ENCODE peak calls at places on chromosomes 16 and 17, in four cellular contexts. One of them, this sample, is unnamed.

GRCh38 chr17:82957469-82957795 is 117.6 kb upstream of the ZNF750 start:
- DNase-seq in stomach: peak; percentile 22
- DNase-seq in substantia nigra: no peak
- DNase-seq in CD8-positive, alpha-beta T cell: no peak
- DNase-seq in this sample: no peak

GRCh38 chr16:21190599-21190998 is 20.8 kb downstream of the ZP2 start:
- DNase-seq in CD8-positive, alpha-beta T cell: no peak
- DNase-seq in stomach: no peak
- DNase-seq in substantia nigra: no peak
- DNase-seq in this sample: no peak

GRCh38 chr16:25155553-25156460 is 44.3 kb downstream of the LCMT1 start:
- DNase-seq in CD8-positive, alpha-beta T cell: no peak
- DNase-seq in stomach: no peak
- DNase-seq in substantia nigra: no peak
- DNase-seq in this sample: no peak

GRCh38 chr17:2002767-2003329 is 22.3 kb downstream of the RTN4RL1 start:
- DNase-seq in substantia nigra: no peak
- DNase-seq in CD8-positive, alpha-beta T cell: no peak
- DNase-seq in stomach: no peak
- DNase-seq in this sample: no peak

GRCh38 chr16:8626946-8627345 is 5.4 kb downstream of the METTL22 start:
- DNase-seq in substantia nigra: no peak
- DNase-seq in stomach: no peak
- DNase-seq in CD8-positive, alpha-beta T cell: no peak
- DNase-seq in this sample: no peak

GRCh38 chr16:54285414-54286066 is 1.0 kb downstream of the IRX3 start:
- DNase-seq in stomach: peak; percentile 56
- DNase-seq in substantia nigra: peak; percentile 3
- DNase-seq in CD8-positive, alpha-beta T cell: no peak
- DNase-seq in this sample: no peak

GRCh38 chr16:68085259-68086071 is at the start of gene NFATC3:
- DNase-seq in CD8-positive, alpha-beta T cell: peak; percentile 98
- DNase-seq in stomach: peak; percentile 99
- DNase-seq in substantia nigra: peak; percentile 97
- DNase-seq in this sample: peak; percentile 93

GRCh38 chr17:22090263-22090935 is 398.1 kb downstream of the KCNJ18 start:
- DNase-seq in substantia nigra: no peak
- DNase-seq in CD8-positive, alpha-beta T cell: no peak
- DNase-seq in stomach: no peak
- DNase-seq in this sample: no peak

GRCh38 chr17:40018211-40019121 is 3.2 kb downstream of the CSF3 start:
- DNase-seq in CD8-positive, alpha-beta T cell: no peak
- DNase-seq in substantia nigra: no peak
- DNase-seq in stomach: no peak
- DNase-seq in this sample: no peak

GRCh38 chr17:5973410-5973809 is 96.8 kb upstream of the WSCD1 start:
- DNase-seq in substantia nigra: no peak
- DNase-seq in CD8-positive, alpha-beta T cell: no peak
- DNase-seq in stomach: no peak
- DNase-seq in this sample: no peak

GRCh38 chr17:58710948-58711552 is 18.6 kb downstream of the RAD51C start:
- DNase-seq in CD8-positive, alpha-beta T cell: no peak
- DNase-seq in stomach: peak; percentile 36
- DNase-seq in substantia nigra: no peak
- DNase-seq in this sample: peak; percentile 0

GRCh38 chr17:3888343-3889171 is 4.3 kb downstream of the CAMKK1 start:
- DNase-seq in CD8-positive, alpha-beta T cell: no peak
- DNase-seq in stomach: peak; percentile 81
- DNase-seq in substantia nigra: no peak
- DNase-seq in this sample: no peak

GRCh38 chr17:45332989-45333701 is 16.3 kb upstream of the MAP3K14 start:
- DNase-seq in substantia nigra: no peak
- DNase-seq in stomach: no peak
- DNase-seq in CD8-positive, alpha-beta T cell: no peak
- DNase-seq in this sample: no peak

GRCh38 chr17:40952675-40953074 is 14.1 kb downstream of the KRT39 start:
- DNase-seq in CD8-positive, alpha-beta T cell: no peak
- DNase-seq in stomach: no peak
- DNase-seq in substantia nigra: no peak
- DNase-seq in this sample: no peak

GRCh38 chr16:85575910-85576309 is 37.2 kb upstream of the GSE1 start:
- DNase-seq in CD8-positive, alpha-beta T cell: no peak
- DNase-seq in substantia nigra: no peak
- DNase-seq in stomach: no peak
- DNase-seq in this sample: no peak

GRCh38 chr17:78568494-78569115 is 8.6 kb downstream of the DNAH17 start:
- DNase-seq in CD8-positive, alpha-beta T cell: no peak
- DNase-seq in substantia nigra: no peak
- DNase-seq in stomach: no peak
- DNase-seq in this sample: no peak

GRCh38 chr16:66605177-66605999 is 884 bp downstream of the CMTM3 start:
- DNase-seq in CD8-positive, alpha-beta T cell: peak; percentile 20
- DNase-seq in stomach: peak; percentile 40
- DNase-seq in substantia nigra: no peak
- DNase-seq in this sample: no peak

GRCh38 chr16:29900888-29901606 is 759 bp downstream of the ASPHD1 start:
- DNase-seq in stomach: peak; percentile 25
- DNase-seq in CD8-positive, alpha-beta T cell: no peak
- DNase-seq in substantia nigra: no peak
- DNase-seq in this sample: no peak

GRCh38 chr17:19713901-19714361 is 2.5 kb downstream of the SLC47A2 start:
- DNase-seq in stomach: no peak
- DNase-seq in CD8-positive, alpha-beta T cell: no peak
- DNase-seq in substantia nigra: no peak
- DNase-seq in this sample: no peak

GRCh38 chr17:77475012-77475976 is 334.5 kb downstream of the SEC14L1 start:
- DNase-seq in stomach: no peak
- DNase-seq in CD8-positive, alpha-beta T cell: no peak
- DNase-seq in substantia nigra: no peak
- DNase-seq in this sample: no peak

GRCh38 chr17:59439711-59440110 is 108.3 kb downstream of the YPEL2 start:
- DNase-seq in CD8-positive, alpha-beta T cell: no peak
- DNase-seq in substantia nigra: no peak
- DNase-seq in stomach: no peak
- DNase-seq in this sample: no peak

GRCh38 chr16:67514382-67514828 is 14.2 kb upstream of the RIPOR1 start:
- DNase-seq in substantia nigra: peak; percentile 55
- DNase-seq in CD8-positive, alpha-beta T cell: peak; percentile 70
- DNase-seq in stomach: peak; percentile 86
- DNase-seq in this sample: no peak

GRCh38 chr16:65117701-65118448 is 4.0 kb downstream of the CDH11 start:
- DNase-seq in substantia nigra: peak; percentile 67
- DNase-seq in stomach: peak; percentile 43
- DNase-seq in CD8-positive, alpha-beta T cell: peak; percentile 3
- DNase-seq in this sample: peak; percentile 64

GRCh38 chr17:75428775-75429469 is 23.4 kb upstream of the GRB2 start:
- DNase-seq in substantia nigra: no peak
- DNase-seq in CD8-positive, alpha-beta T cell: no peak
- DNase-seq in stomach: no peak
- DNase-seq in this sample: no peak

GRCh38 chr17:75433223-75433622 is 23.2 kb upstream of the TMEM94 start:
- DNase-seq in stomach: no peak
- DNase-seq in CD8-positive, alpha-beta T cell: no peak
- DNase-seq in substantia nigra: no peak
- DNase-seq in this sample: no peak

DNA sequence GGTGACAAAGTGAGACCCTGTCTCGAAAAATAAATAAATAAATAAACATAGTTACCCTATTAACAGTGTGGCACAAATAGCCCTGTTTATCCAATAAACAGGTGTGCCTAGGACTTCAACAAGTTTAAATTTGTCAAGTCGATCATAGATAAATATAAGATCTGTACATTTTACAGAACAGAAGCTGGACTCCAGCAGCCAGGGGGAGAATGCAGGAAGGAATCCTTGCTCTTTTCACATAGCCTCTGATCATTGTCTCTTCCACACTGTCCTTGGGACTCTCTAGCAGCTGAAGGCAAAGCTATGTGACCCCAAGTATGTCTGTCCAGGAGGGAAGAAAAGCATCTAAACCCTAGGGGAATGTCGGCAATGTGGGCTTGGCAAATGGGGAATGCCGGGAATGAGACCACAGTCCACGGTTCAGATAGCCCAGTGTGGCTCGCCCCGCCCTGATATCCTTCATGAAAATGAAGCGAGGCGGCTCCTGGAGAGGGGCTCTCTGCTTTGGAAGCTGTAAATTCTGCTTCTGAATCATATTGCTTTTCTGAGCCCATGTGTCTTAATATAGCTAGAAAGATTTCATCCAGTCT is 24.8 kb upstream of the GRB2 start:
- DNase-seq in stomach: no peak
- DNase-seq in CD8-positive, alpha-beta T cell: no peak
- DNase-seq in substantia nigra: no peak
- DNase-seq in this sample: no peak
- H3K27ac ChIP-seq in stomach: peak overlapping the region; percentile 73
- H3K27ac ChIP-seq in CD8-positive, alpha-beta T cell: no peak overlapping the region
- H3K27ac ChIP-seq in substantia nigra: no peak overlapping the region
- H3K27ac ChIP-seq in this sample: no peak overlapping the region

DNA sequence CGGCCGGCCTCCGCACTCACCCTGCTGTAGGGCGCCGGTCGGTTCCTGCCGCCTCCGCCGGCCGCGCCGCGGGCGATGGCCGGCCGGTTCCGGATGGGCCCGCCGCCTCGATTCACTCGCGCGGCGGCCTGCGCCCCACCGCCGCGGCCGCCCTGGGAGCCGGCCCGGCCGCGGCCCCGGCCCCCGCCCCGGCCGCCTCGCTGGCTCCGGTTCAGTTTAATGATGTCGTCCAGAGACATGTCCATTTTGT is 158 bp downstream of the ALYREF start:
- DNase-seq in substantia nigra: no peak
- DNase-seq in stomach: no peak
- DNase-seq in CD8-positive, alpha-beta T cell: no peak
- DNase-seq in this sample: no peak
- H3K27ac ChIP-seq in substantia nigra: no peak overlapping the region
- H3K27ac ChIP-seq in stomach: peak overlapping the region; percentile 95
- H3K27ac ChIP-seq in CD8-positive, alpha-beta T cell: peak overlapping the region; percentile 57
- H3K27ac ChIP-seq in this sample: no peak overlapping the region

DNA sequence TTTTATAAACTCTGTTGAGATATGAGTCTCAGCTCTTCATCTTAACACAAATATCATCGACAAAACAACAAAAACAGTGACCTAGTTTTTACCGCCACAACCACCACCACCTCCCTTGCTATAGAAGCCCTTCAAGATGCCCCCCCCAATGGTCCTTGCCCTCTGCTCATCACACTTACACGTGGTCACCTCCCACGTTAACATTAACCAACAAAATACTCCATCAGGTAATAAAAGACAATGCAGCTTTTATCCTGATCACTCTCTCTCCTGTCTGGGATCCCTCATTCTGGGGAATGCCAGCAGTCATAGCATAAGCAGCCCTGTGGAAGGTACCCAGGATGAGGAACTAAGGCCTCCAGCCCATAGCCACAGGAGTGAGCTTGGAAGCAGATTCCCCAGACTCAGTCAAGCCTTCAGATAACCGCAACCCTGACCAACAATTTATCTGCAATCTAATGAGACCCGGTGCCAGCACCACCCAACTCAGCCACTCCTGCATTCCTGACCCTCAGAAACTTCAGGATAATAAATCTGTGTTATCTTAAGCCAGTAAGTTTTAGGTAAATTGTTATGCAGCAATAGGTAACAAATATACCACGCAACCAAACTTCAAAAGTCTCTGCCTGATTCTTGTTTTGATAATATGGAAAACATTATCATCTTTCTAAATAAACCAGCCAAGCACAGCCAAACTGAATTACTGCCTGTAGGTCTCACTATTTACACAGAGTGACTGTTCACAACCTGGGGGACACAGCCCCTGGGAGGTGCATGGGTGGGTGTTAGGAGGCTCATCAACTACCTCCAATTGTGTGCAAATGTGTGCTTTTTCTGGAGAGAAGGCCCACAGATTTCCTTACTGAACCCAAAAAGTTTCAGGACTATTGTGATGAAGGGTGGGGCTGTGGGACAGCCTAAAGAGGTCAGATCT is 6.1 kb downstream of the PECAM1 start:
- DNase-seq in CD8-positive, alpha-beta T cell: no peak
- DNase-seq in substantia nigra: no peak
- DNase-seq in stomach: peak; percentile 20
- DNase-seq in this sample: no peak
- H3K27ac ChIP-seq in CD8-positive, alpha-beta T cell: no peak overlapping the region
- H3K27ac ChIP-seq in substantia nigra: no peak overlapping the region
- H3K27ac ChIP-seq in stomach: peak overlapping the region; percentile 75
- H3K27ac ChIP-seq in this sample: no peak overlapping the region

GRCh38 chr16:56767018-56767417 is 37.1 kb downstream of the NUP93 start:
- DNase-seq in CD8-positive, alpha-beta T cell: no peak
- DNase-seq in substantia nigra: no peak
- DNase-seq in stomach: no peak
- DNase-seq in this sample: no peak
- H3K27ac ChIP-seq in CD8-positive, alpha-beta T cell: no peak overlapping the region
- H3K27ac ChIP-seq in substantia nigra: no peak overlapping the region
- H3K27ac ChIP-seq in stomach: no peak overlapping the region
- H3K27ac ChIP-seq in this sample: peak overlapping the region; percentile 18

GRCh38 chr16:50574852-50575251 is 26.7 kb downstream of the NKD1 start:
- DNase-seq in CD8-positive, alpha-beta T cell: no peak
- DNase-seq in stomach: no peak
- DNase-seq in substantia nigra: no peak
- DNase-seq in this sample: no peak
- H3K27ac ChIP-seq in CD8-positive, alpha-beta T cell: no peak overlapping the region
- H3K27ac ChIP-seq in stomach: peak overlapping the region; percentile 52
- H3K27ac ChIP-seq in substantia nigra: no peak overlapping the region
- H3K27ac ChIP-seq in this sample: no peak overlapping the region

This sample was measured in caudate nucleus.